ENCODE peak calls at places on chromosomes 7 and 10, in seven cellular contexts. One of them, this sample, is unnamed.

GRCh38 chr7:132117181-132117580 is 459.1 kb downstream of the PLXNA4 start:
- DNase-seq in nephron progenitor cell: no peak
- DNase-seq in AG08395: peak; percentile 73
- DNase-seq in IMR-90: peak; percentile 28
- DNase-seq in heart left ventricle: no peak
- DNase-seq in activated naive CD4-positive, alpha-beta T cell treated with anti-CD3 and anti-CD28 coated beads, Interleukin-2, amount 50 U/mL, for 16 hours: no peak
- DNase-seq in HuH-7.5: no peak
- DNase-seq in this sample: no peak

GRCh38 chr10:69202332-69202731 is 17.8 kb upstream of the HKDC1 start:
- DNase-seq in nephron progenitor cell: no peak
- DNase-seq in AG08395: no peak
- DNase-seq in IMR-90: peak; percentile 73
- DNase-seq in heart left ventricle: no peak
- DNase-seq in activated naive CD4-positive, alpha-beta T cell treated with anti-CD3 and anti-CD28 coated beads, Interleukin-2, amount 50 U/mL, for 16 hours: no peak
- DNase-seq in HuH-7.5: no peak
- DNase-seq in this sample: no peak

GRCh38 chr10:98528166-98528784 is 81.5 kb upstream of the HPS1 start:
- DNase-seq in nephron progenitor cell: no peak
- DNase-seq in AG08395: peak; percentile 19
- DNase-seq in IMR-90: peak; percentile 0
- DNase-seq in heart left ventricle: no peak
- DNase-seq in activated naive CD4-positive, alpha-beta T cell treated with anti-CD3 and anti-CD28 coated beads, Interleukin-2, amount 50 U/mL, for 16 hours: no peak
- DNase-seq in HuH-7.5: no peak
- DNase-seq in this sample: no peak

GRCh38 chr7:5452470-5452899 is 28.9 kb upstream of the TNRC18 start:
- DNase-seq in nephron progenitor cell: no peak
- DNase-seq in AG08395: peak; percentile 62
- DNase-seq in IMR-90: no peak
- DNase-seq in heart left ventricle: no peak
- DNase-seq in activated naive CD4-positive, alpha-beta T cell treated with anti-CD3 and anti-CD28 coated beads, Interleukin-2, amount 50 U/mL, for 16 hours: no peak
- DNase-seq in HuH-7.5: no peak
- DNase-seq in this sample: no peak

GRCh38 chr7:129210256-129210988 is 14.4 kb upstream of the AHCYL2 start:
- DNase-seq in nephron progenitor cell: peak; percentile 82
- DNase-seq in AG08395: peak; percentile 84
- DNase-seq in IMR-90: peak; percentile 44
- DNase-seq in heart left ventricle: peak; percentile 76
- DNase-seq in activated naive CD4-positive, alpha-beta T cell treated with anti-CD3 and anti-CD28 coated beads, Interleukin-2, amount 50 U/mL, for 16 hours: peak; percentile 73
- DNase-seq in HuH-7.5: peak; percentile 83
- DNase-seq in this sample: peak; percentile 74

GRCh38 chr10:115001506-115002381 is 63.7 kb downstream of the TRUB1 start:
- DNase-seq in nephron progenitor cell: no peak
- DNase-seq in AG08395: peak; percentile 41
- DNase-seq in IMR-90: peak; percentile 17
- DNase-seq in heart left ventricle: no peak
- DNase-seq in activated naive CD4-positive, alpha-beta T cell treated with anti-CD3 and anti-CD28 coated beads, Interleukin-2, amount 50 U/mL, for 16 hours: no peak
- DNase-seq in HuH-7.5: no peak
- DNase-seq in this sample: peak; percentile 82

GRCh38 chr7:108016841-108017775 is 14.1 kb upstream of the LAMB1 start:
- DNase-seq in nephron progenitor cell: no peak
- DNase-seq in AG08395: peak; percentile 35
- DNase-seq in IMR-90: peak; percentile 70
- DNase-seq in heart left ventricle: no peak
- DNase-seq in activated naive CD4-positive, alpha-beta T cell treated with anti-CD3 and anti-CD28 coated beads, Interleukin-2, amount 50 U/mL, for 16 hours: no peak
- DNase-seq in HuH-7.5: no peak
- DNase-seq in this sample: no peak

GRCh38 chr10:73478636-73479035 is 17.2 kb downstream of the PPP3CB start:
- DNase-seq in nephron progenitor cell: no peak
- DNase-seq in AG08395: no peak
- DNase-seq in IMR-90: no peak
- DNase-seq in heart left ventricle: no peak
- DNase-seq in activated naive CD4-positive, alpha-beta T cell treated with anti-CD3 and anti-CD28 coated beads, Interleukin-2, amount 50 U/mL, for 16 hours: no peak
- DNase-seq in HuH-7.5: no peak
- DNase-seq in this sample: no peak

GRCh38 chr10:100370976-100371706 is 24.1 kb downstream of the SCD start:
- DNase-seq in nephron progenitor cell: peak; percentile 64
- DNase-seq in AG08395: peak; percentile 71
- DNase-seq in IMR-90: peak; percentile 87
- DNase-seq in heart left ventricle: peak; percentile 67
- DNase-seq in activated naive CD4-positive, alpha-beta T cell treated with anti-CD3 and anti-CD28 coated beads, Interleukin-2, amount 50 U/mL, for 16 hours: peak; percentile 48
- DNase-seq in HuH-7.5: peak; percentile 47
- DNase-seq in this sample: peak; percentile 81

GRCh38 chr7:74343281-74344127 is 54.3 kb downstream of the CLIP2 start:
- DNase-seq in nephron progenitor cell: no peak
- DNase-seq in AG08395: peak; percentile 91
- DNase-seq in IMR-90: peak; percentile 85
- DNase-seq in heart left ventricle: no peak
- DNase-seq in activated naive CD4-positive, alpha-beta T cell treated with anti-CD3 and anti-CD28 coated beads, Interleukin-2, amount 50 U/mL, for 16 hours: no peak
- DNase-seq in HuH-7.5: no peak
- DNase-seq in this sample: peak; percentile 54

GRCh38 chr10:95229724-95230627 is 35.9 kb downstream of the ACSM6 start:
- DNase-seq in nephron progenitor cell: no peak
- DNase-seq in AG08395: peak; percentile 88
- DNase-seq in IMR-90: peak; percentile 98
- DNase-seq in heart left ventricle: no peak
- DNase-seq in activated naive CD4-positive, alpha-beta T cell treated with anti-CD3 and anti-CD28 coated beads, Interleukin-2, amount 50 U/mL, for 16 hours: no peak
- DNase-seq in HuH-7.5: no peak
- DNase-seq in this sample: peak; percentile 83

GRCh38 chr10:11176746-11177145 is 159.1 kb downstream of the CELF2 start:
- DNase-seq in nephron progenitor cell: no peak
- DNase-seq in AG08395: no peak
- DNase-seq in IMR-90: no peak
- DNase-seq in heart left ventricle: no peak
- DNase-seq in activated naive CD4-positive, alpha-beta T cell treated with anti-CD3 and anti-CD28 coated beads, Interleukin-2, amount 50 U/mL, for 16 hours: no peak
- DNase-seq in HuH-7.5: no peak
- DNase-seq in this sample: no peak

GRCh38 chr7:105678811-105679495 is 97.7 kb upstream of the EFCAB10 start:
- DNase-seq in nephron progenitor cell: no peak
- DNase-seq in AG08395: peak; percentile 51
- DNase-seq in IMR-90: peak; percentile 50
- DNase-seq in heart left ventricle: peak; percentile 63
- DNase-seq in activated naive CD4-positive, alpha-beta T cell treated with anti-CD3 and anti-CD28 coated beads, Interleukin-2, amount 50 U/mL, for 16 hours: peak; percentile 29
- DNase-seq in HuH-7.5: no peak
- DNase-seq in this sample: no peak

GRCh38 chr10:101062231-101063161 is 707 bp downstream of the KAZALD1 start:
- DNase-seq in nephron progenitor cell: peak; percentile 86
- DNase-seq in AG08395: peak; percentile 47
- DNase-seq in IMR-90: peak; percentile 43
- DNase-seq in heart left ventricle: peak; percentile 61
- DNase-seq in activated naive CD4-positive, alpha-beta T cell treated with anti-CD3 and anti-CD28 coated beads, Interleukin-2, amount 50 U/mL, for 16 hours: peak; percentile 66
- DNase-seq in HuH-7.5: peak; percentile 77
- DNase-seq in this sample: no peak

GRCh38 chr10:69425513-69426298 is 9.0 kb upstream of the TACR2 start:
- DNase-seq in nephron progenitor cell: no peak
- DNase-seq in AG08395: no peak
- DNase-seq in IMR-90: no peak
- DNase-seq in heart left ventricle: no peak
- DNase-seq in activated naive CD4-positive, alpha-beta T cell treated with anti-CD3 and anti-CD28 coated beads, Interleukin-2, amount 50 U/mL, for 16 hours: no peak
- DNase-seq in HuH-7.5: no peak
- DNase-seq in this sample: no peak

GRCh38 chr10:48449501-48450232 is 143.2 kb downstream of the MAPK8 start:
- DNase-seq in nephron progenitor cell: no peak
- DNase-seq in AG08395: no peak
- DNase-seq in IMR-90: no peak
- DNase-seq in heart left ventricle: peak; percentile 26
- DNase-seq in activated naive CD4-positive, alpha-beta T cell treated with anti-CD3 and anti-CD28 coated beads, Interleukin-2, amount 50 U/mL, for 16 hours: no peak
- DNase-seq in HuH-7.5: no peak
- DNase-seq in this sample: peak; percentile 40

GRCh38 chr10:20936388-20936787 is 39.3 kb upstream of the NEBL start:
- DNase-seq in nephron progenitor cell: no peak
- DNase-seq in AG08395: no peak
- DNase-seq in IMR-90: no peak
- DNase-seq in heart left ventricle: no peak
- DNase-seq in activated naive CD4-positive, alpha-beta T cell treated with anti-CD3 and anti-CD28 coated beads, Interleukin-2, amount 50 U/mL, for 16 hours: no peak
- DNase-seq in HuH-7.5: no peak
- DNase-seq in this sample: no peak

GRCh38 chr7:107047902-107048782 is 3.6 kb downstream of the PRKAR2B start:
- DNase-seq in nephron progenitor cell: no peak
- DNase-seq in AG08395: no peak
- DNase-seq in IMR-90: peak; percentile 50
- DNase-seq in heart left ventricle: no peak
- DNase-seq in activated naive CD4-positive, alpha-beta T cell treated with anti-CD3 and anti-CD28 coated beads, Interleukin-2, amount 50 U/mL, for 16 hours: no peak
- DNase-seq in HuH-7.5: no peak
- DNase-seq in this sample: no peak

This sample was measured in SJSA1.